ENCODE peak calls at places on chromosomes 7 and 10, in four cellular contexts. T, B, S and J are unnamed samples.

GRCh38 chr7:102396710-102397019 is 502 bp downstream of the PRKRIP1 start:
- DNase-seq in T (no peak), B (no peak), S (no peak), J (no peak)

GRCh38 chr7:44244282-44244681 is 43.5 kb downstream of the YKT6 start:
- DNase-seq in T (peak; percentile 71), B (no peak), S (no peak), J (no peak)

GRCh38 chr7:112150823-112151641 is 55.2 kb downstream of the DOCK4 start:
- DNase-seq in T (no peak), B (no peak), S (no peak), J (no peak)

GRCh38 chr10:8060010-8060703 is 5.7 kb downstream of the GATA3 start:
- DNase-seq in T (no peak), B (no peak), S (no peak), J (no peak)

GRCh38 chr7:103048833-103049232 is 25.8 kb downstream of the FBXL13 start:
- DNase-seq in T (no peak), B (no peak), S (peak; percentile 33), J (no peak)

GRCh38 chr7:128020161-128020560 is 11.1 kb downstream of the LRRC4 start:
- DNase-seq in T (peak; percentile 86), B (peak; percentile 35), S (peak; percentile 31), J (no peak)

GRCh38 chr10:6115824-6116350 is 27.1 kb downstream of the RBM17 start:
- DNase-seq in T (no peak), B (no peak), S (no peak), J (no peak)

GRCh38 chr10:104681485-104681884 is 40.4 kb downstream of the SORCS3 start:
- DNase-seq in T (no peak), B (no peak), S (no peak), J (no peak)

GRCh38 chr10:30730306-30730705 is 100.8 kb upstream of the LYZL2 start:
- DNase-seq in T (no peak), B (no peak), S (no peak), J (no peak)

GRCh38 chr7:29968683-29969457 is 20.7 kb downstream of the SCRN1 start:
- DNase-seq in T (no peak), B (no peak), S (no peak), J (no peak)

GRCh38 chr10:113100299-113100680 is 150.2 kb downstream of the TCF7L2 start:
- DNase-seq in T (no peak), B (no peak), S (no peak), J (no peak)

GRCh38 chr7:3068568-3068967 is 24.9 kb upstream of the CARD11 start:
- DNase-seq in T (no peak), B (no peak), S (no peak), J (no peak)

GRCh38 chr7:125355899-125356298 is 426.3 kb upstream of the POT1 start:
- DNase-seq in T (no peak), B (no peak), S (no peak), J (no peak)

GRCh38 chr7:142717453-142717852 is 31.8 kb upstream of the PRSS1 start:
- DNase-seq in T (no peak), B (no peak), S (no peak), J (no peak)

GRCh38 chr10:96053985-96054384 is 10.6 kb downstream of the CCNJ start:
- DNase-seq in T (no peak), B (no peak), S (no peak), J (no peak)

GRCh38 chr10:91694170-91694794 is 61.4 kb upstream of the PPP1R3C start:
- DNase-seq in T (peak; percentile 42), B (peak; percentile 38), S (peak; percentile 42), J (no peak)

GRCh38 chr7:139855498-139856270 is 26.6 kb downstream of the TBXAS1 start:
- DNase-seq in T (no peak), B (no peak), S (no peak), J (no peak)

GRCh38 chr10:31318382-31318853 is 598 bp upstream of the ZEB1 start:
- DNase-seq in T (peak; percentile 57), B (peak; percentile 12), S (peak; percentile 28), J (no peak)

GRCh38 chr10:47076949-47077348 is 165.7 kb downstream of the PTPN20 start:
- DNase-seq in T (no peak), B (no peak), S (no peak), J (no peak)

GRCh38 chr7:149497467-149498261 is at the start of gene ZNF746:
- DNase-seq in T (peak; percentile 97), B (peak; percentile 67), S (peak; percentile 41), J (no peak)

GRCh38 chr10:48378675-48379074 is 72.2 kb downstream of the MAPK8 start:
- DNase-seq in T (no peak), B (no peak), S (no peak), J (no peak)

GRCh38 chr7:132115758-132116157 is 460.5 kb downstream of the PLXNA4 start:
- DNase-seq in T (no peak), B (no peak), S (no peak), J (no peak)

GRCh38 chr7:18295781-18296417 is 199.7 kb upstream of the HDAC9 start:
- DNase-seq in T (no peak), B (no peak), S (no peak), J (no peak)

GRCh38 chr10:47027812-47028260 is 116.6 kb downstream of the PTPN20 start:
- DNase-seq in T (no peak), B (no peak), S (no peak), J (no peak)

GRCh38 chr7:116441534-116441933 is 58.0 kb upstream of the CAV2 start:
- DNase-seq in T (no peak), B (no peak), S (no peak), J (no peak)

GRCh38 chr10:68647928-68648327 is 73.1 kb upstream of the CCAR1 start:
- DNase-seq in T (no peak), B (peak; percentile 9), S (no peak), J (no peak)

GRCh38 chr7:28107960-28108359 is 72.6 kb downstream of the JAZF1 start:
- DNase-seq in T (no peak), B (no peak), S (peak; percentile 16), J (no peak)

GRCh38 chr7:5470167-5470532 is 46.5 kb upstream of the TNRC18 start:
- DNase-seq in T (no peak), B (no peak), S (no peak), J (no peak)

GRCh38 chr10:113053091-113053490 is 103.0 kb downstream of the TCF7L2 start:
- DNase-seq in T (no peak), B (no peak), S (no peak), J (no peak)

GRCh38 chr10:30491204-30491603 is 57.2 kb downstream of the MAP3K8 start:
- DNase-seq in T (no peak), B (no peak), S (no peak), J (no peak)

GRCh38 chr7:19413444-19413965 is 268.3 kb upstream of the FERD3L start:
- DNase-seq in T (no peak), B (no peak), S (no peak), J (no peak)

GRCh38 chr10:132904814-132905649 is 37.3 kb downstream of the CFAP46 start:
- DNase-seq in T (peak; percentile 25), B (peak; percentile 5), S (no peak), J (no peak)

GRCh38 chr10:97012470-97012869 is 173.3 kb downstream of the SLIT1 start:
- DNase-seq in T (no peak), B (no peak), S (no peak), J (no peak)

GRCh38 chr7:137476937-137477336 is 133.4 kb upstream of the PTN start:
- DNase-seq in T (no peak), B (no peak), S (no peak), J (no peak)

GRCh38 chr7:143305423-143306070 is 10.4 kb upstream of the CLCN1 start:
- DNase-seq in T (peak; percentile 76), B (peak; percentile 44), S (peak; percentile 44), J (no peak)

GRCh38 chr7:117137868-117138267 is 184.6 kb downstream of the ST7 start:
- DNase-seq in T (no peak), B (no peak), S (no peak), J (no peak)

GRCh38 chr7:64875658-64876406 is 27.2 kb upstream of the ZNF273 start:
- DNase-seq in T (no peak), B (no peak), S (no peak), J (no peak)

GRCh38 chr7:64875258-64875657 is 27.8 kb upstream of the ZNF273 start:
- DNase-seq in T (no peak), B (no peak), S (no peak), J (no peak)

GRCh38 chr7:64873517-64873916 is 29.6 kb upstream of the ZNF273 start:
- DNase-seq in T (no peak), B (no peak), S (no peak), J (no peak)

GRCh38 chr7:64874114-64874513 is 29.0 kb upstream of the ZNF273 start:
- DNase-seq in T (no peak), B (no peak), S (no peak), J (no peak)

DNA sequence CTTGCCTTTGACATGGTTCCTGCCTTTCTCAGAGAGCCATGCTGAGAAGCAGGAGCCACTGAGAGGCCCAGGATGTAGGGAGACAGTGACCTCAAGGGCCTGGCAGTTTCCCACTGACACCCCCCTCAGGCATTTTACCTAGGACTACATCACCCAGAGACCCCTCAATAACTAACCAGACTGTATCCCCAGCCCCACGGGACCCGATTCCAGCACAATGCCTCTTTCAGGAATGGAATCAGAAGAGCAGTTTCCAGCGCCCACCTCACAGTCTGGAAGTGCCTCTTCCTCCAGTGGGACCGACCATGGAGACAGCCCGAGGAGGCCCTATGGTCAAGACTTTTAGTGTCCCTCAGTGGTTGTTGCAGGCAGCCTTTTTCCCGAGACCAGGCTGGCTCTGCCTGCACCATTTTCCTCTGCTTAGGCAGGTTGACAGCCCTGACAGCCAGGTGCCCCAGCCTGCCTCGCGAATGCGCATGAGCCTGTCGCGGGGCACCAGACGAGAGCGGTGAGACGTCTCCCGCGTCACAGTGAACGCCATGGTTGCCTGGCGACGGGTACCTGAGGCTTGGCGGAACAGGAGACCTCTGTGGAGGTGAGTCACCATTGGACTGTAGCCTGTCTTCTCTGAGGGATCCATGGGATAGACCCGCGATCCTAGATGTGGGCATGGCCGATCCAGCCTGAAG is 28.4 kb upstream of the ZNF273 start:
- DNase-seq in T (no peak), B (no peak), S (no peak), J (no peak)
- TF ChIP-seq TCF7L2 in T (no peak), B (no peak), S (no peak), J (no peak)

GRCh38 chr7:50449881-50450690 is at the start of gene FIGNL1:
- DNase-seq in T (peak; percentile 80), B (peak; percentile 61), S (peak; percentile 55), J (peak; percentile 53)
- TF ChIP-seq REST in T (no peak), B (no peak), S (no peak), J (no peak)

GRCh38 chr10:814536-815302 is 116.8 kb downstream of the LARP4B start:
- DNase-seq in T (no peak), B (no peak), S (no peak), J (no peak)
- H3K36me3 ChIP-seq in T (peaks cover 93% of the 10 kb centered on the region), B (peaks cover 83% of the 10 kb centered on the region), S (peaks cover 62% of the 10 kb centered on the region), J (peaks cover 18% of the 10 kb centered on the region)

DNA sequence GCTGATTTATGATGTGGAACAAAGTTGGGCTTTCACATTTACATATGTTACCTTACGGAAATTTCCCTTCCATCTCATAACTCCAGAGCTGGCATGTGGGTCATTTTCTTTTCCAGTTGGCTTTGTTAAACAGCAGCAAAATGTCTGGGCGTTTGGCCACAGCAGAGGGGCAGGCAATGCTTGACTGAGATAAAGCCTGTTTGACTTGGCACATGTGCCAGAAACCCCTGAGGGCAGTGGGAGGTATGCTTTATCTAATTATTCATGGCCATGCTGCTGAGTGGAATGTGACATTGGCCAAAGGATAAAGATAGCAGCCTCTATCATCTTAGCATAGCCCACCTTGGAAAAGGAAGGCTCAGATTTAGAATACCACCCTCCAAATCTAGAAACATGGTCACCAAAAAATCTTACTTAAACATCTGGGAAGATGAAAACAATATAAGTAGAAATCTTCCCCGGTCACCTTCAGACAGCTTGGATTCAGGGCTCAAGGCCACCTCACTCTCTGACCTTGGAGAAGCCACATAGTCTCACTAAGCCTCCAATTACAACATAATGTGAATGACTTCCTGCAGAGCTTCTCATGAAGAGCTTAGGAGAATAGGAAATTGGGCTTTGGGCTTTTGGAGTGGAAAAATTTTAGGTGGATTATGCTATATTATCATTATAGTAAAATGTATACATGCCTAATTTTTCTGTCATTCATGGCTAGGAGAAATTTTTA is 101.5 kb downstream of the GRM3 start:
- DNase-seq in T (no peak), B (no peak), S (no peak), J (no peak)
- TF ChIP-seq TCF7L2 in T (no peak), B (no peak), S (no peak), J (no peak)